ENCODE peak calls at places on chromosome 3, in six cellular contexts. K is psoas muscle, E is endothelial cell of umbilical vein, T is GM23338, L is esophagus squamous epithelium, B is cardiac fibroblast. D is an unnamed sample.

GRCh38 chr3:186599142-186599784 is 13.6 kb upstream of the AHSG start:
- DNase-seq in K (no peak), E (no peak), T (no peak), L (no peak), B (no peak), D (no peak)

GRCh38 chr3:99232696-99233095 is 331.2 kb upstream of the DCBLD2 start:
- DNase-seq in K (no peak), E (no peak), T (no peak), L (no peak), B (no peak), D (no peak)

GRCh38 chr3:54426431-54426830 is 304.1 kb downstream of the CACNA2D3 start:
- DNase-seq in K (no peak), E (no peak), T (no peak), L (no peak), B (no peak), D (peak; percentile 56)

GRCh38 chr3:110526732-110527727 is 544.6 kb upstream of the NECTIN3 start:
- DNase-seq in K (no peak), E (peak; percentile 82), T (peak; percentile 61), L (no peak), B (peak; percentile 89), D (peak; percentile 95)

GRCh38 chr3:58179235-58180098 is 31.3 kb downstream of the DNASE1L3 start:
- DNase-seq in K (no peak), E (no peak), T (no peak), L (no peak), B (no peak), D (no peak)

GRCh38 chr3:189170559-189170958 is 1.2 kb upstream of the TPRG1 start:
- DNase-seq in K (no peak), E (no peak), T (no peak), L (no peak), B (peak; percentile 4), D (no peak)

GRCh38 chr3:59049671-59050331 is at the start of gene CFAP20DC:
- DNase-seq in K (peak; percentile 93), E (peak; percentile 92), T (peak; percentile 97), L (peak; percentile 35), B (peak; percentile 95), D (peak; percentile 90)

GRCh38 chr3:189340680-189341460 is 169.1 kb downstream of the TPRG1 start:
- DNase-seq in K (no peak), E (no peak), T (peak; percentile 73), L (no peak), B (no peak), D (no peak)

GRCh38 chr3:4504340-4505261 is 11.5 kb downstream of the ITPR1 start:
- DNase-seq in K (no peak), E (no peak), T (no peak), L (no peak), B (peak; percentile 39), D (no peak)

GRCh38 chr3:25679642-25680302 is 15.1 kb upstream of the TOP2B start:
- DNase-seq in K (no peak), E (no peak), T (no peak), L (no peak), B (no peak), D (no peak)

GRCh38 chr3:57228734-57229505 is 1.4 kb downstream of the APPL1 start:
- DNase-seq in K (no peak), E (peak; percentile 41), T (no peak), L (no peak), B (peak; percentile 54), D (peak; percentile 73)

GRCh38 chr3:127066635-127067034 is 83.7 kb downstream of the PLXNA1 start:
- DNase-seq in K (no peak), E (no peak), T (no peak), L (no peak), B (no peak), D (no peak)

GRCh38 chr3:161171113-161171512 is 50.0 kb upstream of the NMD3 start:
- DNase-seq in K (peak; percentile 74), E (peak; percentile 84), T (no peak), L (no peak), B (peak; percentile 85), D (peak; percentile 84)

GRCh38 chr3:156489462-156489911 is 65.4 kb downstream of the SSR3 start:
- DNase-seq in K (no peak), E (peak; percentile 85), T (no peak), L (no peak), B (peak; percentile 52), D (peak; percentile 71)

GRCh38 chr3:138072816-138073215 is 42.6 kb downstream of the DZIP1L start:
- DNase-seq in K (no peak), E (no peak), T (peak; percentile 24), L (no peak), B (no peak), D (no peak)

DNA sequence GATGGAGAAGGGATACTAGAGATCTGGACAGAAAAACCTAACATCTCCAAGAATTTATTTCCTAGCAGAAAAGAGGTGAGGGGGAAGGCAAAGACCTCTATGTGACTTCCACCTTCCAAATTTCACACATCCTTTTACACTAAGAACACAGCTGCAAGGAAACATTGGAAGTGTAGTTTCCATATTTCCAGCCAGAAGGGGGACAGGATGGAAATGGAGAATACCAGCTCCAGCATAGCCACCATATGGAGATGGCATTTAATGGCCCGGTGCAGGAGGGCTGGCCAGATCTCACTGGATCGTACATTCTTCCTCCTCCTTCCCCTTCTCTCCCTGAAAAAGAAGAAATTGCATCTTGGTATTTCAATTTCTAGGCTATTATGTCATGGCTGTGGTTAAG is 37.1 kb upstream of the TF start:
- DNase-seq in K (no peak), E (no peak), T (no peak), L (no peak), B (no peak), D (no peak)
- TF ChIP-seq CTCF in K (no peak), E (no peak), T (no peak), L (no peak), B (no peak), D (no peak)

GRCh38 chr3:49198161-49198560 is 26.8 kb downstream of the KLHDC8B start:
- DNase-seq in K (no peak), E (no peak), T (no peak), L (no peak), B (no peak), D (no peak)

GRCh38 chr3:49199244-49199899 is 28.0 kb downstream of the KLHDC8B start:
- DNase-seq in K (peak; percentile 99), E (peak; percentile 83), T (peak; percentile 96), L (no peak), B (peak; percentile 92), D (peak; percentile 78)

GRCh38 chr3:49199900-49200281 is 28.5 kb downstream of the KLHDC8B start:
- DNase-seq in K (peak; percentile 62), E (no peak), T (no peak), L (no peak), B (no peak), D (no peak)

DNA sequence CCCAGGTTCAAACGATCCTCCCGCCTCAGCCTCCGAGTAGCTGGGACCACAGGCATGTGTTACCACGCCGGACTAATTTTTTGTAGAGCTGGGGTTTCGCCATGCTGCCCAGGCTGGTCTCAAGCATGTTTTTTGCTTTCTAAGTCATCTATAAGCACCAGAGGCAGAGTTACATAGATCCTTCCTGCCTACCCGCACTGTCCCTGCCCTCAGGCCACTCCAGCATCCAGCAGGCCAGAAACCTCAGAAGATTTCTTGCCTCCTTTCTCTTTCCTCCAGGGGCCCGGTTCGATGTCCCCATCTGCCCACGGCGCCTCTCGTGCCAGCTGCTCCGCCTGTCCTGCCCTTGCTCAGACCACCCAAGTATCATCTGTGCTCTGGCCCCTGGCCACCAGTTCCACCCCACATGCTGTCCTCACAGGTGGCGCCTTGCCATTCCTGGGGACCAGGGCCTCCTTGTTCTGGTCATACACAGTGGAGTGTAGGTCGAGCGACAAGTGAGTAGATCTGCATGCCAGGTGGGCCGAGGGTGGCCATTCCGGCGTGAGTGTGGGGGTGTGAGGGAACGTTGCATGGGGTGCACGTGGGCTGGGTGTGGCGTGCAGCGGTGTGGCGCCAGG is 27.3 kb downstream of the KLHDC8B start:
- DNase-seq in K (no peak), E (no peak), T (no peak), L (no peak), B (no peak), D (no peak)
- H3K4me3 ChIP-seq in K (peak overlapping the region; percentile 74), E (no peak overlapping the region), T (no peak overlapping the region), L (no peak overlapping the region), B (peak overlapping the region; percentile 24), D (peak overlapping the region; percentile 51)

GRCh38 chr3:14148041-14148985 is 23.5 kb downstream of the TMEM43 start:
- DNase-seq in K (no peak), E (no peak), T (peak; percentile 97), L (no peak), B (no peak), D (no peak)
- TF ChIP-seq CTCF in K (no peak), E (no peak), T (peak; percentile 66), L (no peak), B (peak; percentile 2), D (no peak)

GRCh38 chr3:38369186-38369585 is 22.6 kb downstream of the XYLB start:
- DNase-seq in K (no peak), E (no peak), T (no peak), L (no peak), B (no peak), D (no peak)

GRCh38 chr3:38371541-38372213 is 25.1 kb downstream of the XYLB start:
- DNase-seq in K (no peak), E (no peak), T (no peak), L (no peak), B (no peak), D (no peak)

GRCh38 chr3:38368238-38368637 is 21.7 kb downstream of the XYLB start:
- DNase-seq in K (no peak), E (no peak), T (peak; percentile 12), L (no peak), B (no peak), D (no peak)

GRCh38 chr3:38370861-38371260 is 24.3 kb downstream of the XYLB start:
- DNase-seq in K (no peak), E (no peak), T (no peak), L (no peak), B (no peak), D (no peak)

GRCh38 chr3:38370149-38370548 is 23.6 kb downstream of the XYLB start:
- DNase-seq in K (no peak), E (no peak), T (no peak), L (no peak), B (no peak), D (no peak)
- H3K4me3 ChIP-seq in K (no peak overlapping the region), E (no peak overlapping the region), T (no peak overlapping the region), L (no peak overlapping the region), B (no peak overlapping the region), D (no peak overlapping the region)

GRCh38 chr3:48558446-48559134 is 2.0 kb upstream of the PFKFB4 start:
- DNase-seq in K (peak; percentile 74), E (no peak), T (no peak), L (no peak), B (no peak), D (no peak)
- TF ChIP-seq CTCF in K (no peak), E (no peak), T (no peak), L (no peak), B (no peak), D (no peak)

GRCh38 chr3:128725547-128725931 is 444 bp upstream of the RAB7A start:
- DNase-seq in K (no peak), E (no peak), T (no peak), L (no peak), B (no peak), D (no peak)
- H3K4me3 ChIP-seq in K (peak overlapping the region; percentile 98), E (no peak overlapping the region), T (peak overlapping the region; percentile 92), L (no peak overlapping the region), B (peak overlapping the region; percentile 98), D (peak overlapping the region; percentile 8)

GRCh38 chr3:104460477-104461406 is 906.0 kb upstream of the ALCAM start:
- DNase-seq in K (no peak), E (peak; percentile 34), T (peak; percentile 84), L (no peak), B (peak; percentile 51), D (peak; percentile 83)
- TF ChIP-seq CTCF in K (no peak), E (no peak), T (peak; percentile 50), L (no peak), B (peak; percentile 28), D (peak; percentile 71)

D was measured in AG10803.